ENCODE peak calls at places on chromosomes 12 and 14, in seven cellular contexts. M is OCI-LY7, L is PC-3, K is HCT116, C is fibroblast of mammary gland, Y is choroid plexus epithelial cell, J is astrocyte. O is an unnamed sample.

GRCh38 chr12:121628037-121628436 is 1.7 kb downstream of the ORAI1 start:
- DNase-seq in M (peak; percentile 16), L (peak; percentile 35), K (no peak), C (no peak), Y (no peak), J (no peak), O (no peak)

GRCh38 chr12:94722664-94723063 is 72.3 kb upstream of the TMCC3 start:
- DNase-seq in M (no peak), L (no peak), K (no peak), C (peak; percentile 51), Y (no peak), J (no peak), O (no peak)

GRCh38 chr12:108055135-108055534 is 74.0 kb upstream of the WSCD2 start:
- DNase-seq in M (no peak), L (no peak), K (no peak), C (no peak), Y (no peak), J (no peak), O (no peak)

GRCh38 chr12:129615001-129615400 is 288.8 kb downstream of the TMEM132D start:
- DNase-seq in M (no peak), L (no peak), K (no peak), C (no peak), Y (peak; percentile 36), J (peak; percentile 66), O (no peak)

GRCh38 chr12:120096671-120097202 is 19.8 kb downstream of the RAB35 start:
- DNase-seq in M (no peak), L (no peak), K (no peak), C (no peak), Y (no peak), J (no peak), O (no peak)

GRCh38 chr14:85187521-85187920 is 342.4 kb upstream of the FLRT2 start:
- DNase-seq in M (no peak), L (peak; percentile 37), K (no peak), C (no peak), Y (peak; percentile 45), J (no peak), O (no peak)

GRCh38 chr14:85579957-85580356 is 50.0 kb downstream of the FLRT2 start:
- DNase-seq in M (no peak), L (no peak), K (no peak), C (no peak), Y (no peak), J (peak; percentile 45), O (no peak)

GRCh38 chr14:54627718-54628345 is 60.9 kb downstream of the SAMD4A start:
- DNase-seq in M (no peak), L (no peak), K (no peak), C (peak; percentile 57), Y (peak; percentile 78), J (peak; percentile 62), O (peak; percentile 78)

GRCh38 chr14:104730504-104730903 is 6.5 kb downstream of the ADSS1 start:
- DNase-seq in M (no peak), L (no peak), K (no peak), C (no peak), Y (no peak), J (no peak), O (no peak)

GRCh38 chr14:98189944-98190343 is 1082.1 kb downstream of the BCL11B start:
- DNase-seq in M (no peak), L (no peak), K (no peak), C (no peak), Y (no peak), J (no peak), O (no peak)

GRCh38 chr14:53124778-53125177 is 28.3 kb downstream of the DDHD1 start:
- DNase-seq in M (no peak), L (no peak), K (no peak), C (peak; percentile 10), Y (no peak), J (no peak), O (no peak)

GRCh38 chr12:96500686-96501085 is 11.3 kb downstream of the CFAP54 start:
- DNase-seq in M (peak; percentile 34), L (peak; percentile 39), K (no peak), C (peak; percentile 53), Y (peak; percentile 61), J (no peak), O (peak; percentile 61)

GRCh38 chr12:24751181-24751580 is 197.7 kb downstream of the BCAT1 start:
- DNase-seq in M (no peak), L (no peak), K (no peak), C (no peak), Y (peak; percentile 62), J (no peak), O (no peak)

GRCh38 chr14:55377236-55377635 is 34.4 kb downstream of the ATG14 start:
- DNase-seq in M (no peak), L (no peak), K (no peak), C (no peak), Y (no peak), J (no peak), O (no peak)

GRCh38 chr12:95548539-95549391 is 2.5 kb downstream of the USP44 start:
- DNase-seq in M (peak; percentile 58), L (no peak), K (no peak), C (no peak), Y (no peak), J (no peak), O (no peak)

GRCh38 chr14:77885363-77885762 is 85.5 kb downstream of the ADCK1 start:
- DNase-seq in M (no peak), L (no peak), K (no peak), C (no peak), Y (no peak), J (no peak), O (no peak)

GRCh38 chr12:49092086-49092815 is 2.4 kb downstream of the DHH start:
- DNase-seq in M (peak; percentile 58), L (peak; percentile 63), K (no peak), C (peak; percentile 41), Y (peak; percentile 43), J (no peak), O (peak; percentile 53)
- TF ChIP-seq CTCF in M (peak; percentile 77), L (peak; percentile 61), K (peak; percentile 63), C (peak; percentile 41), Y (peak; percentile 65), J (peak; percentile 27), O (peak; percentile 57)

GRCh38 chr14:28751467-28752058 is 15.0 kb upstream of the FOXG1 start:
- DNase-seq in M (peak; percentile 31), L (peak; percentile 81), K (peak; percentile 7), C (peak; percentile 76), Y (peak; percentile 82), J (peak; percentile 39), O (peak; percentile 78)
- H3K4me3 ChIP-seq in M (no peak overlapping the region), L (no peak overlapping the region), K (no peak overlapping the region), C (no peak overlapping the region), Y (no peak overlapping the region), J (no peak overlapping the region), O (no peak overlapping the region)

DNA sequence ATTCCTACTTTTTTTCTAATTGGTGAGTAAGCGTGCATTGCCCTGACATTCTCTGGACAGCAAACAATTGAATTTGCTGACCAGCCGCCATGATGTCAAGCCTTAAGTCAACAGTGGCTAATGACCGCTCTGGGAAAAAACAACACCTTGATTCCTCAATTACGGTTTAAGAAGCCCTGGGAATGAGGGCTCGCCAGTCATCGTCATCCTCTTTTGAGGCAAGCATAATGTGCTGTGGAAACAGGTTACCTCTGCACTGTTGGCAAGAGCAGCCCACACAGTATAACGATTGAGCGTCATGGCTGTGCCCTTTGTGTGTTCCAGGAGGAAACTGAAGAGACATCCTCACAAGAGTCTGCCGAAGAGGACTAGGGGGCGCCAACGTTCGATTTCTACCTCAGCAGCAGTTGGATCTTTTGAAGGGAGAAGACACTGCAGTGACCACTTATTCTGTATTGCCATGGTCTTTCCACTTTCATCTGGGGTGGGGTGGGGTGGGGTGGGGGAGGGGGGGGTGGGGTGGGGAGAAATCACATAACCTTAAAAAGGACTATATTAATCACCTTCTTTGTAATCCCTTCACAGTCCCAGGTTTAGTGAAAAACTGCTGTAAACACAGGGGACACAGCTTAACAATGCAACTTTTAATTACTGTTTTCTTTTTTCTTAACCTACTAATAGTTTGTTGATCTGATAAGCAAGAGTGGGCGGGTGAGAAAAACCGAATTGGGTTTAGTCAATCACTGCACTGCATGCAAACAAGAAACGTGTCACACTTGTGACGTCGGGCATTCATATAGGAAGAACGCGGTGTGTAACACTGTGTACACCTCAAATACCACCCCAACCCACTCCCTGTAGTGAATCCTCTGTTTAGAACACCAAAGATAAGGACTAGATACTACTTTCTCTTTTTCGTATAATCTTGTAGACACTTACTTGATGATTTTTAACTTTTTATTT is 138.9 kb downstream of the HMGA2 start:
- DNase-seq in M (peak; percentile 6), L (no peak), K (peak; percentile 57), C (no peak), Y (no peak), J (peak; percentile 80), O (no peak)
- TF ChIP-seq CTCF in M (peak; percentile 59), L (peak; percentile 53), K (peak; percentile 75), C (peak; percentile 32), Y (peak; percentile 46), J (peak; percentile 22), O (no peak)

DNA sequence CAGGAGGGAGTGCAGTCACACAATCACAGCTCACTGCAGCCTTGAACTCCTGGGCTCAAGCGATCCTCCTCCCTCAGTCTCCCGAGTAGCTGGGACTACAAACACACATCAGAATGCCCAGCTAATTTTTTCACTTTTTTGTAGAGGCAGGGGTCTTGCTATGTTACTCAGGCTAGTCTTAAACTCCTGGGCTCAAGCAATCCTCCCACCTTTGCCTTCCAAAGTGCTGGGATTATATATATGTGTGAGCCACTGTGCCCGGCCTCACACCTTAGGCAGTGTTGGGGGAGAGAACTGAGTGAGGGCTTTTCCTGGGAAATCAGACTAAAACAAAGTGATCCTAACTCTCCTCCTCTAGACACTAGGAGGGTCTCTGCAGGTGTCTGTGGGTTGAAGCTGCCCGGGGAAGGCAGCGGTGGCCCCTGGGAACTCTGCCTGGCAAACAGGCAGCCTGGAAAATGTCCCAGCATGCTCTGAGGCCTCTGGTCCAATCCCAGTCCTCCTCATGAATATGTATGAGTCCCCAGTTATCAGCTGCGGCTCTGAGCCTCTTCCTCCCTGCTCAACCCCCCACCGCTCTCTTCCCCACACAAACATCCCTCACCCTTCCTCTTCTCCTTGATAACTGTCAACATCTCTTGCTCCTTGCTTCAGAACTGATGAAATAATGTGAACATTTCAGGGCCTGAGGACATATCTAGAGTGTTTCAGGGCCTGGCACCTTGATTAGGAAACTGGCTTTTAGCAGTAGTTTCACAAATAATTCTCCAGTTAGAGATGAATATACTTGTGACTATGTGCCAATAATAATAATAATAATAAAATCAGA is 7.9 kb upstream of the NAA25 start:
- DNase-seq in M (peak; percentile 75), L (no peak), K (peak; percentile 23), C (no peak), Y (peak; percentile 90), J (peak; percentile 66), O (peak; percentile 88)
- H3K4me3 ChIP-seq in M (no peak overlapping the region), L (no peak overlapping the region), K (no peak overlapping the region), C (no peak overlapping the region), Y (no peak overlapping the region), J (no peak overlapping the region), O (no peak overlapping the region)

DNA sequence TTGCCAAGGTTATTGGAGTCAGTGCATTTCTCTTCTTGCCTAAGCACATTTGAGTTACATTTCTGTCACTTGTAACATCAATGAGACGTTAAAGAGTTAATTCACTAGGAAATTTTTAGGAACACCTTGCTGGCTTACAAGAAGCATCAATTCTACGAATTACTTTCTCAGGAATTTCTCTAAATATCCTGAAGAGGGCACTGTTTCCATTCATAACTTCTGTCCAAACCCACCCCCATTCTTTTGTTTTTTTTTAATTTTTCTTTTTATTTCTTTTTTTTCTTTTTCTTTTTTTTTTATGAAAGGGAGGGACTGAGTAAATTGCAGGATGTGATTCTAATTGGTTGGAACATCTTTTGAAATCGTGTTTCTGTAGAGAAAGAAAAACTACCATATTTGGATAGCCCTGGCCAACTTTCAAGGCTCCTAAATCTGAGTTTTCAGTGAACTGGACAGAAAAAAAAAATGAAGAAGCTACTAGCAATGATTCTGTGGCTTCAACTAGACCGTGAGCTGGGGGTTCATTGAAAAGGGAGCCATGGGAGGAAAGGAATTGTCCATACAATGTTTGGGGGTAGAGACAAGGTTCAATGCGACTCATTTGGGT is 285.3 kb downstream of the DAD1 start:
- DNase-seq in M (peak; percentile 46), L (peak; percentile 63), K (no peak), C (peak; percentile 25), Y (peak; percentile 61), J (no peak), O (peak; percentile 29)
- TF ChIP-seq CTCF in M (peak; percentile 89), L (peak; percentile 65), K (peak; percentile 31), C (peak; percentile 54), Y (peak; percentile 55), J (peak; percentile 55), O (peak; percentile 47)

O was measured in fibroblast of pulmonary artery.